ENCODE peak calls at places on chromosomes 5 and 9, in nine cellular contexts. X, T, R, F, M, V, G, C and U are unnamed samples.

GRCh38 chr5:96427823-96428222 is 5.2 kb downstream of the PCSK1 start:
- DNase-seq in M (no peak), X (peak; percentile 56), G (peak; percentile 7), R (no peak), C (no peak), T (no peak), V (no peak), F (no peak), U (no peak)

GRCh38 chr9:113581865-113582697 is 118.6 kb downstream of the RGS3 start:
- DNase-seq in X (peak; percentile 18), C (peak; percentile 82), R (peak; percentile 83), T (peak; percentile 34), G (peak; percentile 83), V (peak; percentile 78), M (peak; percentile 66), F (peak; percentile 34), U (peak; percentile 81)

GRCh38 chr5:41908374-41909079 is 4.4 kb downstream of the RIMOC1 start:
- DNase-seq in F (no peak), C (no peak), V (no peak), T (peak; percentile 77), G (peak; percentile 66), R (no peak), M (no peak), X (peak; percentile 55), U (no peak)

GRCh38 chr9:120927125-120928014 is 774 bp upstream of the TRAF1 start:
- DNase-seq in M (no peak), G (no peak), T (no peak), R (no peak), V (no peak), C (no peak), F (no peak), X (no peak), U (no peak)

GRCh38 chr5:180787025-180787424 is 15.6 kb downstream of the MGAT1 start:
- DNase-seq in G (peak; percentile 35), M (no peak), T (no peak), C (no peak), V (no peak), X (no peak), R (no peak), F (no peak), U (no peak)

GRCh38 chr9:94824913-94825619 is 98.6 kb downstream of the AOPEP start:
- DNase-seq in R (no peak), T (no peak), X (no peak), M (no peak), F (no peak), C (peak; percentile 28), V (no peak), G (no peak), U (no peak)

GRCh38 chr5:476814-477175 is 33.8 kb downstream of the EXOC3 start:
- DNase-seq in F (no peak), C (no peak), X (no peak), T (no peak), M (no peak), V (no peak), R (no peak), G (no peak), U (no peak)

GRCh38 chr5:1549631-1550030 is 25.9 kb upstream of the LPCAT1 start:
- DNase-seq in G (no peak), X (no peak), M (no peak), V (no peak), F (no peak), C (no peak), T (no peak), R (no peak), U (peak; percentile 54)

GRCh38 chr5:110852053-110852452 is 113.2 kb downstream of the SLC25A46 start:
- DNase-seq in R (no peak), C (no peak), T (no peak), X (peak; percentile 6), V (no peak), M (no peak), F (no peak), G (no peak), U (no peak)

GRCh38 chr5:134600600-134600999 is 32.0 kb downstream of the SAR1B start:
- DNase-seq in F (no peak), M (no peak), V (no peak), R (no peak), G (peak; percentile 61), T (peak; percentile 85), C (no peak), X (peak; percentile 58), U (no peak)

GRCh38 chr9:101275671-101276250 is 109.0 kb downstream of the BAAT start:
- DNase-seq in V (no peak), X (no peak), T (no peak), R (no peak), F (no peak), C (no peak), G (no peak), M (no peak), U (no peak)

GRCh38 chr9:107039546-107039945 is 176.6 kb downstream of the ZNF462 start:
- DNase-seq in F (no peak), X (peak; percentile 52), T (no peak), G (peak; percentile 81), M (no peak), V (no peak), C (no peak), R (no peak), U (no peak)

GRCh38 chr5:78566747-78567449 is 81.7 kb downstream of the LHFPL2 start:
- DNase-seq in M (no peak), G (peak; percentile 12), V (no peak), R (no peak), T (no peak), C (no peak), F (no peak), X (peak; percentile 62), U (no peak)
- TF ChIP-seq CTCF in M (no peak), G (no peak), V (no peak), R (no peak), T (peak; percentile 23), C (no peak), F (no peak), X (no peak), U (peak; percentile 8)

GRCh38 chr5:71786337-71787060 is 67.4 kb downstream of the CARTPT start:
- DNase-seq in X (no peak), T (no peak), V (no peak), R (no peak), G (no peak), C (no peak), F (no peak), M (no peak), U (no peak)

GRCh38 chr5:71780597-71780996 is 61.5 kb downstream of the CARTPT start:
- DNase-seq in X (no peak), V (no peak), T (no peak), M (no peak), F (no peak), R (no peak), C (no peak), G (no peak), U (no peak)

GRCh38 chr5:71783891-71784290 is 64.8 kb downstream of the CARTPT start:
- DNase-seq in T (no peak), G (no peak), M (no peak), X (no peak), C (no peak), V (no peak), R (no peak), F (no peak), U (no peak)

GRCh38 chr5:71782393-71782770 is 63.3 kb downstream of the CARTPT start:
- DNase-seq in X (no peak), R (no peak), G (no peak), M (no peak), C (no peak), V (no peak), F (no peak), T (no peak), U (no peak)

GRCh38 chr5:71782771-71783770 is 64.0 kb downstream of the CARTPT start:
- DNase-seq in T (peak; percentile 65), M (peak; percentile 14), C (peak; percentile 83), X (peak; percentile 84), R (peak; percentile 71), V (peak; percentile 74), F (peak; percentile 86), G (peak; percentile 74), U (peak; percentile 91)
- TF ChIP-seq CTCF in T (peak; percentile 93), M (peak; percentile 32), C (peak; percentile 68), X (peak; percentile 87), R (peak; percentile 53), V (peak; percentile 80), F (peak; percentile 86), G (peak; percentile 94), U (peak; percentile 89)

GRCh38 chr9:16100596-16101091 is 547.8 kb downstream of the CCDC171 start:
- DNase-seq in C (peak; percentile 26), T (no peak), V (no peak), M (no peak), G (no peak), X (peak; percentile 87), F (peak; percentile 45), R (peak; percentile 20), U (peak; percentile 83)
- TF ChIP-seq CTCF in C (no peak), T (no peak), V (no peak), M (no peak), G (no peak), X (no peak), F (no peak), R (no peak), U (no peak)

GRCh38 chr9:36853233-36853632 is 180.8 kb downstream of the PAX5 start:
- DNase-seq in V (no peak), G (no peak), T (no peak), R (no peak), C (no peak), M (no peak), X (no peak), F (no peak), U (no peak)

GRCh38 chr9:36854751-36855150 is 179.3 kb downstream of the PAX5 start:
- DNase-seq in F (no peak), T (no peak), V (no peak), G (no peak), X (no peak), C (no peak), M (no peak), R (no peak), U (no peak)

GRCh38 chr9:36858805-36859375 is 175.2 kb downstream of the PAX5 start:
- DNase-seq in X (no peak), R (no peak), F (no peak), G (no peak), M (no peak), V (peak; percentile 10), T (no peak), C (no peak), U (no peak)

GRCh38 chr9:36854034-36854433 is 180.0 kb downstream of the PAX5 start:
- DNase-seq in V (no peak), T (no peak), X (no peak), R (no peak), G (no peak), C (no peak), F (no peak), M (no peak), U (no peak)

DNA sequence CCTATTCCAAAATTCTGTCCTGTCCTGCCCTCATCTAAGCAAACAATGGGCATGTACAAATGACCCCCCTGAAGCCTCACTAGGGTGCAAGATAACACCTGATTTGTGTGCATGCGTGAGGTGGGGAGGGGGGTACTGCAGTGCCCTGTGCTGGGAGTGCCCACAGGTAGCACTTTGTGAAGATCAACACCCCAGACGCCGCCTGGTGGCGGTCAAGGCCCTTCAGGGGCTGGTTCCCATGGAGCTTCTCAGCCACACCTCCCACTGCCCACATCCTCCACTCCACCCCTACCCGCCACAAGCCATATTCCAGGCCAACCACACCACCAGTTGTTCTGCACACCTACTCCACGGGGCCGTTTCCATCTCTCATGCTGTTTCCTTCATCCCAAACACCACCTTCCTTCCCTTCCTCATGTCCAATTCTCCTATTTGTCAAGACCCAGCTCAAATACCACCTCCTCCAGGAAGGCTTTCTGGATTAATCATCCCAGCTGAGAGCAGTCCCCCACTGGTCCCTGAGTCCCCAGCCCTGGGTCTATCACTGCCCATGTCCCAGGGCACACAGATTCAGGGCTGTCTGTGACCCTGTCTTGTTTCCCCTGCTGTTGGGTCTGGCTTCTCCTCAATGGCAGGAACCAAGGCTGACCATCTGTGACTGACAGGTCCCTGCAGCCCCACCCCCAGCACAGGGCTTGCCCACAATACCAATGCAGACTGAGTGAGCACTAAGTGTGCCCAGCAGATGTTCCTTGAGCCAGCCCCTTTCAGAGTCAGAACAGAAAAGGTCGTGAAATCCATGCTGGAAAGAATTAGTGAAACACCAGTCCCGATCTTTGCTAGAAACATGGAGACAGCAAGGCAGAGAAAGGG is 178.4 kb downstream of the PAX5 start:
- DNase-seq in T (no peak), X (peak; percentile 6), M (peak; percentile 13), V (peak; percentile 55), R (no peak), C (no peak), G (no peak), F (no peak), U (no peak)
- TF ChIP-seq CTCF in T (peak; percentile 44), X (peak; percentile 15), M (no peak), V (peak; percentile 32), R (no peak), C (no peak), G (peak; percentile 4), F (peak; percentile 36), U (no peak)